ENCODE peak calls at places on chromosomes 5 and 9, in five cellular contexts. J, W, L, M and A are unnamed samples.
A peak's percentile ranks its signal among the peaks of the same experiment; 100 is the strongest.

GRCh38 chr5:106189121-106189809 is 1481.5 kb downstream of the EFNA5 start:
- DNase-seq in J (no peak), W (no peak), L (no peak), M (no peak), A (no peak)

GRCh38 chr5:175092691-175093090 is 351.3 kb downstream of the DRD1 start:
- DNase-seq in J (no peak), W (no peak), L (no peak), M (no peak), A (no peak)

GRCh38 chr9:134181648-134182034 is 17.3 kb upstream of the RNU6ATAC start:
- DNase-seq in J (no peak), W (no peak), L (no peak), M (no peak), A (no peak)

GRCh38 chr5:134124289-134125194 is 10.1 kb downstream of the TCF7 start:
- DNase-seq in J (no peak), W (no peak), L (no peak), M (no peak), A (no peak)

GRCh38 chr9:95313010-95313498 is 4.5 kb downstream of the FANCC start:
- DNase-seq in J (no peak), W (no peak), L (peak; percentile 75), M (peak; percentile 85), A (peak; percentile 74)

GRCh38 chr9:109939698-109940342 is 159.8 kb downstream of the PALM2AKAP2 start:
- DNase-seq in J (no peak), W (no peak), L (peak; percentile 30), M (no peak), A (no peak)

GRCh38 chr9:71793386-71794105 is 25.2 kb upstream of the CEMIP2 start:
- DNase-seq in J (no peak), W (no peak), L (peak; percentile 76), M (no peak), A (no peak)

GRCh38 chr9:89477395-89477794 is 20.5 kb downstream of the SEMA4D start:
- DNase-seq in J (no peak), W (no peak), L (no peak), M (no peak), A (no peak)

GRCh38 chr5:31495336-31495735 is 36.6 kb downstream of the DROSHA start:
- DNase-seq in J (no peak), W (no peak), L (no peak), M (no peak), A (no peak)

GRCh38 chr5:31054436-31054835 is 139.1 kb upstream of the CDH6 start:
- DNase-seq in J (no peak), W (no peak), L (no peak), M (no peak), A (no peak)

GRCh38 chr9:130051855-130052254 is 1.9 kb upstream of the GPR107 start:
- DNase-seq in J (peak; percentile 5), W (no peak), L (no peak), M (no peak), A (no peak)

GRCh38 chr5:1634337-1634661 is 110.5 kb upstream of the LPCAT1 start:
- DNase-seq in J (no peak), W (no peak), L (no peak), M (peak; percentile 57), A (no peak)

DNA sequence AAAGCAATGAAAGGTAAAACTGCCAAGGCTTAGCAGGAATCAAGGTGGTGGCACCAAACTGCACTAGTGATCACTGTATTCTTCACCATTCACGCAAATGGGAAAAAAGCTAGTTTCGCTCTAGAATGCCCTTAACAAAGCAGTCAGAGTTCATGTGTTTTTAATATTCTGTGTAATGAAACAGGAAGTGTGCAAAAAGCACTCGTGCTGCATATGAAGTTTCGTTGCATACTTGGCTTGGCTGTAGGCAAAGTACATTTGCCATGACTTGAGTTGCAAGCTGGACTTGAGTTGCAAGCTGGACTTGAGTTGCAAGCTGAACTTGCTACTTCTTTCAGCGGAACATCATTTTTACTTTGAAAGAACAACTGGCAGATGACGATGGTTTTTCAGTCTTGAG is 55.4 kb downstream of the FOXI1 start:
- DNase-seq in J (no peak), W (no peak), L (no peak), M (no peak), A (no peak)
- TF ChIP-seq FOXM1 in J (no peak), W (no peak), L (no peak), M (no peak), A (no peak)

GRCh38 chr9:97510797-97511761 is 9.6 kb downstream of the TMOD1 start:
- DNase-seq in J (peak; percentile 31), W (peak; percentile 84), L (no peak), M (no peak), A (no peak)
- TF ChIP-seq FOXM1 in J (no peak), W (peak; percentile 85), L (no peak), M (no peak), A (no peak)

GRCh38 chr5:76701298-76701697 is 14.6 kb upstream of the F2R start:
- DNase-seq in J (no peak), W (no peak), L (peak; percentile 28), M (no peak), A (no peak)
- TF ChIP-seq FOXM1 in J (no peak), W (no peak), L (no peak), M (no peak), A (no peak)

DNA sequence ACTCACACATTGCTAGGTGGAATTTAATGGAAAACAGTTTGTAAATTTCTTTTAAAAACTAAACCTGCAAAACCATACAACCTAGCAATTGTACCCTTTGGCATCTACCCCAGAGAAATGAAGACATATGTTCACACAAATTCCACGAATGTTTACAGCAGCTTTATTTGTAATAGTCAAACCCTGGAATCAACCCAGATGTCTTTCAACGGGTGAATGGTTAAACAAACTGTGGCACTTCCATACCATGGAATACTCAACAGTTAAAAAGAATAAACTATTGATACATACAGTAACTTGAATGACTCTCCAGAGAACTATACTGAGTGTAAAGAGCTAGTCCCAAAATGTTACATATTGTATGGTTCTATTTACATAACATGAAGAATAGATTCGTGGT is 17.1 kb upstream of the PAM start:
- DNase-seq in J (no peak), W (no peak), L (no peak), M (no peak), A (no peak)
- TF ChIP-seq FOXM1 in J (no peak), W (no peak), L (no peak), M (no peak), A (no peak)

GRCh38 chr9:91174772-91175171 is 186.9 kb downstream of the AUH start:
- DNase-seq in J (no peak), W (no peak), L (no peak), M (no peak), A (no peak)
- TF ChIP-seq FOXM1 in J (no peak), W (no peak), L (no peak), M (no peak), A (no peak)

GRCh38 chr5:74974451-74975089 is 77.8 kb downstream of the GCNT4 start:
- DNase-seq in J (no peak), W (no peak), L (no peak), M (no peak), A (no peak)
- TF ChIP-seq FOXM1 in J (no peak), W (no peak), L (no peak), M (no peak), A (no peak)

DNA sequence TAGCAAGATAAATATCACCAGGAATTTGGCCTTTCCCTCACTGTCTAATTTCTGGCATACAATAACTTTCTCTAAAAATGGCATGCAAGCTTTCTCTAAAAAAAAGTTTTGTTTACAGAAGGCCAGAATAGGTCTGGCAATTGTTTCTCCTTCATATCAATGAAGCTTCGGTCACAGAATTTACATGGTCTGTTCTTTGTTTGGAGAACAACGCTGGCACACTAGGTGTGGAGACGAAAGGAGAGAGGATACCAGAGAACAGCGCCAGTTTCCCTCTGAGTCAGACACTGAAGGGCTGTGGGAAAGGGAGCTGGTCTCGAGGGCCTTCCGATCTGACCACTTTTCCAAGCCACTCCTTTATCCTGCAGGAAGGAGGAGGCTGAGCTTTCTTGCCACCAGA is 60.1 kb upstream of the ITGA1 start:
- DNase-seq in J (no peak), W (no peak), L (no peak), M (no peak), A (no peak)
- TF ChIP-seq FOXM1 in J (no peak), W (no peak), L (no peak), M (no peak), A (no peak)